ENCODE peak calls at places on chromosomes 11 and 22, in five cellular contexts. One of them, this sample, is unnamed.
A peak's percentile ranks its signal among the peaks of the same experiment; 100 is the strongest.

GRCh38 chr22:24235315-24235714 is 9.6 kb downstream of the GGT5 start:
- DNase-seq in AG04450: no peak
- DNase-seq in kidney glomerular epithelial cell: no peak
- DNase-seq in MCF 10A: no peak
- DNase-seq in activated CD8-positive, alpha-beta memory T cell treated with anti-CD3 and anti-CD28 coated beads, Interleukin-2, amount 50 U/mL, for 48 hours: no peak
- DNase-seq in this sample: no peak

GRCh38 chr11:21783954-21784353 is 408.9 kb upstream of the ANO5 start:
- DNase-seq in activated CD8-positive, alpha-beta memory T cell treated with anti-CD3 and anti-CD28 coated beads, Interleukin-2, amount 50 U/mL, for 48 hours: no peak
- DNase-seq in kidney glomerular epithelial cell: no peak
- DNase-seq in MCF 10A: peak; percentile 1
- DNase-seq in AG04450: no peak
- DNase-seq in this sample: no peak

GRCh38 chr22:44037519-44038370 is 13.6 kb downstream of the PARVB start:
- DNase-seq in AG04450: peak; percentile 86
- DNase-seq in kidney glomerular epithelial cell: peak; percentile 86
- DNase-seq in activated CD8-positive, alpha-beta memory T cell treated with anti-CD3 and anti-CD28 coated beads, Interleukin-2, amount 50 U/mL, for 48 hours: no peak
- DNase-seq in MCF 10A: peak; percentile 91
- DNase-seq in this sample: no peak

GRCh38 chr11:44409558-44410236 is 99.8 kb upstream of the ALX4 start:
- DNase-seq in MCF 10A: no peak
- DNase-seq in AG04450: no peak
- DNase-seq in kidney glomerular epithelial cell: no peak
- DNase-seq in activated CD8-positive, alpha-beta memory T cell treated with anti-CD3 and anti-CD28 coated beads, Interleukin-2, amount 50 U/mL, for 48 hours: no peak
- DNase-seq in this sample: no peak

GRCh38 chr11:113730887-113731726 is 25.0 kb upstream of the TMPRSS5 start:
- DNase-seq in activated CD8-positive, alpha-beta memory T cell treated with anti-CD3 and anti-CD28 coated beads, Interleukin-2, amount 50 U/mL, for 48 hours: no peak
- DNase-seq in AG04450: peak; percentile 23
- DNase-seq in kidney glomerular epithelial cell: peak; percentile 73
- DNase-seq in MCF 10A: peak; percentile 53
- DNase-seq in this sample: peak; percentile 47

GRCh38 chr11:62404435-62404834 is 14.4 kb upstream of the SCGB1A1 start:
- DNase-seq in activated CD8-positive, alpha-beta memory T cell treated with anti-CD3 and anti-CD28 coated beads, Interleukin-2, amount 50 U/mL, for 48 hours: no peak
- DNase-seq in MCF 10A: no peak
- DNase-seq in kidney glomerular epithelial cell: no peak
- DNase-seq in AG04450: no peak
- DNase-seq in this sample: no peak

GRCh38 chr11:35664977-35665441 is 2.4 kb downstream of the TRIM44 start:
- DNase-seq in MCF 10A: no peak
- DNase-seq in AG04450: no peak
- DNase-seq in activated CD8-positive, alpha-beta memory T cell treated with anti-CD3 and anti-CD28 coated beads, Interleukin-2, amount 50 U/mL, for 48 hours: no peak
- DNase-seq in kidney glomerular epithelial cell: no peak
- DNase-seq in this sample: no peak

GRCh38 chr11:80779907-80780615 is 1339.2 kb upstream of the TENM4 start:
- DNase-seq in activated CD8-positive, alpha-beta memory T cell treated with anti-CD3 and anti-CD28 coated beads, Interleukin-2, amount 50 U/mL, for 48 hours: no peak
- DNase-seq in AG04450: no peak
- DNase-seq in kidney glomerular epithelial cell: no peak
- DNase-seq in MCF 10A: no peak
- DNase-seq in this sample: no peak

GRCh38 chr22:49055406-49055805 is 772.3 kb downstream of the BRD1 start:
- DNase-seq in MCF 10A: no peak
- DNase-seq in activated CD8-positive, alpha-beta memory T cell treated with anti-CD3 and anti-CD28 coated beads, Interleukin-2, amount 50 U/mL, for 48 hours: no peak
- DNase-seq in AG04450: no peak
- DNase-seq in kidney glomerular epithelial cell: no peak
- DNase-seq in this sample: no peak

GRCh38 chr22:36194971-36195370 is 6.6 kb downstream of the APOL4 start:
- DNase-seq in activated CD8-positive, alpha-beta memory T cell treated with anti-CD3 and anti-CD28 coated beads, Interleukin-2, amount 50 U/mL, for 48 hours: no peak
- DNase-seq in kidney glomerular epithelial cell: peak; percentile 39
- DNase-seq in AG04450: peak; percentile 52
- DNase-seq in MCF 10A: peak; percentile 45
- DNase-seq in this sample: peak; percentile 78

GRCh38 chr11:112587664-112588063 is 327.0 kb upstream of the PLET1 start:
- DNase-seq in kidney glomerular epithelial cell: no peak
- DNase-seq in activated CD8-positive, alpha-beta memory T cell treated with anti-CD3 and anti-CD28 coated beads, Interleukin-2, amount 50 U/mL, for 48 hours: no peak
- DNase-seq in AG04450: no peak
- DNase-seq in MCF 10A: no peak
- DNase-seq in this sample: no peak

GRCh38 chr22:29073618-29074275 is 912 bp downstream of the KREMEN1 start:
- DNase-seq in MCF 10A: no peak
- DNase-seq in AG04450: no peak
- DNase-seq in kidney glomerular epithelial cell: no peak
- DNase-seq in activated CD8-positive, alpha-beta memory T cell treated with anti-CD3 and anti-CD28 coated beads, Interleukin-2, amount 50 U/mL, for 48 hours: peak; percentile 54
- DNase-seq in this sample: peak; percentile 78

GRCh38 chr22:23787600-23787896 is 782 bp downstream of the SMARCB1 start:
- DNase-seq in kidney glomerular epithelial cell: no peak
- DNase-seq in MCF 10A: no peak
- DNase-seq in activated CD8-positive, alpha-beta memory T cell treated with anti-CD3 and anti-CD28 coated beads, Interleukin-2, amount 50 U/mL, for 48 hours: no peak
- DNase-seq in AG04450: no peak
- DNase-seq in this sample: no peak

GRCh38 chr11:66100272-66101037 is 30.4 kb downstream of the PACS1 start:
- DNase-seq in MCF 10A: no peak
- DNase-seq in AG04450: no peak
- DNase-seq in activated CD8-positive, alpha-beta memory T cell treated with anti-CD3 and anti-CD28 coated beads, Interleukin-2, amount 50 U/mL, for 48 hours: peak; percentile 78
- DNase-seq in kidney glomerular epithelial cell: peak; percentile 52
- DNase-seq in this sample: no peak

GRCh38 chr11:68842427-68843051 is 823 bp upstream of the CPT1A start:
- DNase-seq in kidney glomerular epithelial cell: no peak
- DNase-seq in AG04450: no peak
- DNase-seq in MCF 10A: no peak
- DNase-seq in activated CD8-positive, alpha-beta memory T cell treated with anti-CD3 and anti-CD28 coated beads, Interleukin-2, amount 50 U/mL, for 48 hours: no peak
- DNase-seq in this sample: no peak

GRCh38 chr11:72446929-72447753 is 12.8 kb upstream of the CLPB start:
- DNase-seq in kidney glomerular epithelial cell: peak; percentile 76
- DNase-seq in MCF 10A: peak; percentile 66
- DNase-seq in activated CD8-positive, alpha-beta memory T cell treated with anti-CD3 and anti-CD28 coated beads, Interleukin-2, amount 50 U/mL, for 48 hours: no peak
- DNase-seq in AG04450: peak; percentile 24
- DNase-seq in this sample: no peak

GRCh38 chr11:124762077-124762623 is at the start of gene ESAM:
- DNase-seq in activated CD8-positive, alpha-beta memory T cell treated with anti-CD3 and anti-CD28 coated beads, Interleukin-2, amount 50 U/mL, for 48 hours: peak; percentile 83
- DNase-seq in MCF 10A: no peak
- DNase-seq in kidney glomerular epithelial cell: no peak
- DNase-seq in AG04450: no peak
- DNase-seq in this sample: peak; percentile 72

GRCh38 chr22:27632451-27633295 is 168.9 kb downstream of the MN1 start:
- DNase-seq in activated CD8-positive, alpha-beta memory T cell treated with anti-CD3 and anti-CD28 coated beads, Interleukin-2, amount 50 U/mL, for 48 hours: no peak
- DNase-seq in MCF 10A: no peak
- DNase-seq in AG04450: no peak
- DNase-seq in kidney glomerular epithelial cell: peak; percentile 1
- DNase-seq in this sample: no peak

GRCh38 chr11:71998649-71999310 is at the start of gene IL18BP:
- DNase-seq in AG04450: no peak
- DNase-seq in kidney glomerular epithelial cell: no peak
- DNase-seq in MCF 10A: no peak
- DNase-seq in activated CD8-positive, alpha-beta memory T cell treated with anti-CD3 and anti-CD28 coated beads, Interleukin-2, amount 50 U/mL, for 48 hours: no peak
- DNase-seq in this sample: no peak

GRCh38 chr11:74494916-74495315 is 1.4 kb upstream of the LIPT2 start:
- DNase-seq in activated CD8-positive, alpha-beta memory T cell treated with anti-CD3 and anti-CD28 coated beads, Interleukin-2, amount 50 U/mL, for 48 hours: no peak
- DNase-seq in kidney glomerular epithelial cell: no peak
- DNase-seq in AG04450: no peak
- DNase-seq in MCF 10A: no peak
- DNase-seq in this sample: no peak

GRCh38 chr22:45218974-45219373 is 21.7 kb downstream of the KIAA0930 start:
- DNase-seq in MCF 10A: no peak
- DNase-seq in AG04450: no peak
- DNase-seq in kidney glomerular epithelial cell: no peak
- DNase-seq in activated CD8-positive, alpha-beta memory T cell treated with anti-CD3 and anti-CD28 coated beads, Interleukin-2, amount 50 U/mL, for 48 hours: no peak
- DNase-seq in this sample: no peak

GRCh38 chr22:23147632-23148387 is 2.5 kb downstream of the RAB36 start:
- DNase-seq in MCF 10A: peak; percentile 54
- DNase-seq in activated CD8-positive, alpha-beta memory T cell treated with anti-CD3 and anti-CD28 coated beads, Interleukin-2, amount 50 U/mL, for 48 hours: no peak
- DNase-seq in kidney glomerular epithelial cell: no peak
- DNase-seq in AG04450: peak; percentile 67
- DNase-seq in this sample: no peak

GRCh38 chr22:20429254-20430100 is 8.1 kb downstream of the SCARF2 start:
- DNase-seq in AG04450: no peak
- DNase-seq in kidney glomerular epithelial cell: no peak
- DNase-seq in MCF 10A: no peak
- DNase-seq in activated CD8-positive, alpha-beta memory T cell treated with anti-CD3 and anti-CD28 coated beads, Interleukin-2, amount 50 U/mL, for 48 hours: peak; percentile 88
- DNase-seq in this sample: peak; percentile 90

GRCh38 chr11:10302744-10303557 is 1.9 kb upstream of the ADM start:
- DNase-seq in activated CD8-positive, alpha-beta memory T cell treated with anti-CD3 and anti-CD28 coated beads, Interleukin-2, amount 50 U/mL, for 48 hours: peak; percentile 80
- DNase-seq in MCF 10A: peak; percentile 72
- DNase-seq in AG04450: no peak
- DNase-seq in kidney glomerular epithelial cell: peak; percentile 54
- DNase-seq in this sample: peak; percentile 68

GRCh38 chr11:123577081-123577598 is 77.3 kb downstream of the SCN3B start:
- DNase-seq in AG04450: no peak
- DNase-seq in kidney glomerular epithelial cell: peak; percentile 8
- DNase-seq in activated CD8-positive, alpha-beta memory T cell treated with anti-CD3 and anti-CD28 coated beads, Interleukin-2, amount 50 U/mL, for 48 hours: peak; percentile 90
- DNase-seq in MCF 10A: peak; percentile 54
- DNase-seq in this sample: peak; percentile 80

GRCh38 chr22:25360891-25361645 is 141.6 kb downstream of the CRYBB2 start:
- DNase-seq in MCF 10A: no peak
- DNase-seq in AG04450: no peak
- DNase-seq in kidney glomerular epithelial cell: no peak
- DNase-seq in activated CD8-positive, alpha-beta memory T cell treated with anti-CD3 and anti-CD28 coated beads, Interleukin-2, amount 50 U/mL, for 48 hours: no peak
- DNase-seq in this sample: no peak

GRCh38 chr22:37141971-37142647 is 7.6 kb downstream of the IL2RB start:
- DNase-seq in AG04450: no peak
- DNase-seq in kidney glomerular epithelial cell: no peak
- DNase-seq in activated CD8-positive, alpha-beta memory T cell treated with anti-CD3 and anti-CD28 coated beads, Interleukin-2, amount 50 U/mL, for 48 hours: no peak
- DNase-seq in MCF 10A: no peak
- DNase-seq in this sample: no peak

GRCh38 chr22:41620646-41621098 is at the start of gene DESI1:
- DNase-seq in AG04450: no peak
- DNase-seq in kidney glomerular epithelial cell: no peak
- DNase-seq in MCF 10A: peak; percentile 38
- DNase-seq in activated CD8-positive, alpha-beta memory T cell treated with anti-CD3 and anti-CD28 coated beads, Interleukin-2, amount 50 U/mL, for 48 hours: no peak
- DNase-seq in this sample: no peak

GRCh38 chr11:114738954-114739353 is 60.6 kb downstream of the NXPE2 start:
- DNase-seq in kidney glomerular epithelial cell: peak; percentile 14
- DNase-seq in AG04450: peak; percentile 8
- DNase-seq in activated CD8-positive, alpha-beta memory T cell treated with anti-CD3 and anti-CD28 coated beads, Interleukin-2, amount 50 U/mL, for 48 hours: peak; percentile 62
- DNase-seq in MCF 10A: peak; percentile 63
- DNase-seq in this sample: no peak

GRCh38 chr22:31075961-31076360 is 5.2 kb upstream of the SMTN start:
- DNase-seq in MCF 10A: no peak
- DNase-seq in kidney glomerular epithelial cell: no peak
- DNase-seq in AG04450: no peak
- DNase-seq in activated CD8-positive, alpha-beta memory T cell treated with anti-CD3 and anti-CD28 coated beads, Interleukin-2, amount 50 U/mL, for 48 hours: no peak
- DNase-seq in this sample: no peak

GRCh38 chr11:8384199-8384821 is 120.6 kb upstream of the LMO1 start:
- DNase-seq in activated CD8-positive, alpha-beta memory T cell treated with anti-CD3 and anti-CD28 coated beads, Interleukin-2, amount 50 U/mL, for 48 hours: no peak
- DNase-seq in kidney glomerular epithelial cell: peak; percentile 86
- DNase-seq in AG04450: no peak
- DNase-seq in MCF 10A: peak; percentile 8
- DNase-seq in this sample: peak; percentile 56

GRCh38 chr11:32259641-32260081 is 168.8 kb downstream of the RCN1 start:
- DNase-seq in kidney glomerular epithelial cell: no peak
- DNase-seq in MCF 10A: peak; percentile 26
- DNase-seq in activated CD8-positive, alpha-beta memory T cell treated with anti-CD3 and anti-CD28 coated beads, Interleukin-2, amount 50 U/mL, for 48 hours: no peak
- DNase-seq in AG04450: peak; percentile 80
- DNase-seq in this sample: no peak

GRCh38 chr11:68961245-68961644 is 19.5 kb downstream of the MRGPRD start:
- DNase-seq in AG04450: no peak
- DNase-seq in kidney glomerular epithelial cell: no peak
- DNase-seq in activated CD8-positive, alpha-beta memory T cell treated with anti-CD3 and anti-CD28 coated beads, Interleukin-2, amount 50 U/mL, for 48 hours: no peak
- DNase-seq in MCF 10A: no peak
- DNase-seq in this sample: no peak

GRCh38 chr22:50506611-50507420 is 686 bp downstream of the LMF2 start:
- DNase-seq in MCF 10A: peak; percentile 18
- DNase-seq in kidney glomerular epithelial cell: no peak
- DNase-seq in AG04450: no peak
- DNase-seq in activated CD8-positive, alpha-beta memory T cell treated with anti-CD3 and anti-CD28 coated beads, Interleukin-2, amount 50 U/mL, for 48 hours: no peak
- DNase-seq in this sample: peak; percentile 59